ENCODE peak calls at places on chromosome 16, in five cellular contexts. One of them, this sample, is unnamed.

GRCh38 chr16:51763072-51763658 is 612.1 kb upstream of the SALL1 start:
- DNase-seq in transverse colon: no peak
- DNase-seq in body of pancreas: no peak
- DNase-seq in A549: no peak
- DNase-seq in heart left ventricle: no peak
- DNase-seq in this sample: no peak

GRCh38 chr16:82660078-82660645 is 33.4 kb downstream of the CDH13 start:
- DNase-seq in transverse colon: no peak
- DNase-seq in body of pancreas: no peak
- DNase-seq in A549: no peak
- DNase-seq in heart left ventricle: no peak
- DNase-seq in this sample: no peak

GRCh38 chr16:20369452-20370054 is 17.0 kb upstream of the UMOD start:
- DNase-seq in transverse colon: no peak
- DNase-seq in body of pancreas: no peak
- DNase-seq in A549: no peak
- DNase-seq in heart left ventricle: no peak
- DNase-seq in this sample: no peak

GRCh38 chr16:85296859-85297698 is 184.8 kb upstream of the CIBAR2 start:
- DNase-seq in transverse colon: peak; percentile 58
- DNase-seq in body of pancreas: peak; percentile 65
- DNase-seq in A549: peak; percentile 79
- DNase-seq in heart left ventricle: peak; percentile 47
- DNase-seq in this sample: no peak

GRCh38 chr16:50688083-50688482 is 5.3 kb upstream of the NOD2 start:
- DNase-seq in transverse colon: no peak
- DNase-seq in body of pancreas: no peak
- DNase-seq in A549: no peak
- DNase-seq in heart left ventricle: peak; percentile 14
- DNase-seq in this sample: no peak

GRCh38 chr16:29761882-29762281 is 16.1 kb upstream of the C16orf54 start:
- DNase-seq in transverse colon: no peak
- DNase-seq in body of pancreas: no peak
- DNase-seq in A549: no peak
- DNase-seq in heart left ventricle: no peak
- DNase-seq in this sample: no peak

GRCh38 chr16:69918241-69918640 is 32.9 kb upstream of the CLEC18A start:
- DNase-seq in transverse colon: no peak
- DNase-seq in body of pancreas: no peak
- DNase-seq in A549: no peak
- DNase-seq in heart left ventricle: no peak
- DNase-seq in this sample: no peak

GRCh38 chr16:52573365-52574104 is 26.6 kb upstream of the TOX3 start:
- DNase-seq in transverse colon: peak; percentile 63
- DNase-seq in body of pancreas: peak; percentile 54
- DNase-seq in A549: peak; percentile 41
- DNase-seq in heart left ventricle: no peak
- DNase-seq in this sample: no peak

GRCh38 chr16:49562228-49562627 is 188.6 kb downstream of the C16orf78 start:
- DNase-seq in transverse colon: no peak
- DNase-seq in body of pancreas: peak; percentile 14
- DNase-seq in A549: no peak
- DNase-seq in heart left ventricle: no peak
- DNase-seq in this sample: no peak

GRCh38 chr16:66651474-66651765 is 45.1 kb downstream of the CMTM4 start:
- DNase-seq in transverse colon: no peak
- DNase-seq in body of pancreas: no peak
- DNase-seq in A549: no peak
- DNase-seq in heart left ventricle: no peak
- DNase-seq in this sample: no peak

GRCh38 chr16:23296994-23297393 is 5.1 kb upstream of the SCNN1B start:
- DNase-seq in transverse colon: peak; percentile 46
- DNase-seq in body of pancreas: peak; percentile 41
- DNase-seq in A549: peak; percentile 43
- DNase-seq in heart left ventricle: no peak
- DNase-seq in this sample: no peak

GRCh38 chr16:81029930-81030604 is 5.6 kb upstream of the ATMIN start:
- DNase-seq in transverse colon: no peak
- DNase-seq in body of pancreas: no peak
- DNase-seq in A549: no peak
- DNase-seq in heart left ventricle: no peak
- DNase-seq in this sample: no peak

GRCh38 chr16:14007460-14007859 is 63.7 kb upstream of the MRTFB start:
- DNase-seq in transverse colon: no peak
- DNase-seq in body of pancreas: no peak
- DNase-seq in A549: no peak
- DNase-seq in heart left ventricle: no peak
- DNase-seq in this sample: no peak

GRCh38 chr16:87661561-87661960 is 59.3 kb downstream of the JPH3 start:
- DNase-seq in transverse colon: peak; percentile 18
- DNase-seq in body of pancreas: no peak
- DNase-seq in A549: peak; percentile 43
- DNase-seq in heart left ventricle: peak; percentile 48
- DNase-seq in this sample: no peak

GRCh38 chr16:3641801-3642396 is 12.6 kb upstream of the DNASE1 start:
- DNase-seq in transverse colon: no peak
- DNase-seq in body of pancreas: no peak
- DNase-seq in A549: no peak
- DNase-seq in heart left ventricle: no peak
- DNase-seq in this sample: no peak

GRCh38 chr16:86026136-86026905 is 127.4 kb downstream of the IRF8 start:
- DNase-seq in transverse colon: peak; percentile 34
- DNase-seq in body of pancreas: no peak
- DNase-seq in A549: no peak
- DNase-seq in heart left ventricle: no peak
- DNase-seq in this sample: no peak

GRCh38 chr16:53129281-53130192 is 74.7 kb downstream of the CHD9 start:
- DNase-seq in transverse colon: no peak
- DNase-seq in body of pancreas: peak; percentile 12
- DNase-seq in A549: no peak
- DNase-seq in heart left ventricle: no peak
- DNase-seq in this sample: no peak

GRCh38 chr16:50747206-50747956 is 5.5 kb downstream of the CYLD start:
- DNase-seq in transverse colon: no peak
- DNase-seq in body of pancreas: no peak
- DNase-seq in A549: no peak
- DNase-seq in heart left ventricle: no peak
- DNase-seq in this sample: no peak

GRCh38 chr16:28029387-28030002 is 34.0 kb downstream of the GSG1L start:
- DNase-seq in transverse colon: no peak
- DNase-seq in body of pancreas: no peak
- DNase-seq in A549: no peak
- DNase-seq in heart left ventricle: no peak
- DNase-seq in this sample: no peak

GRCh38 chr16:71840052-71840451 is 5.7 kb upstream of the ATXN1L start:
- DNase-seq in transverse colon: no peak
- DNase-seq in body of pancreas: peak; percentile 16
- DNase-seq in A549: no peak
- DNase-seq in heart left ventricle: no peak
- DNase-seq in this sample: no peak

GRCh38 chr16:67657751-67658518 is 2.1 kb downstream of the ACD start:
- DNase-seq in transverse colon: no peak
- DNase-seq in body of pancreas: no peak
- DNase-seq in A549: no peak
- DNase-seq in heart left ventricle: no peak
- DNase-seq in this sample: no peak

GRCh38 chr16:67660564-67661028 is at the start of gene PARD6A:
- DNase-seq in transverse colon: peak; percentile 95
- DNase-seq in body of pancreas: peak; percentile 92
- DNase-seq in A549: peak; percentile 99
- DNase-seq in heart left ventricle: peak; percentile 96
- DNase-seq in this sample: peak; percentile 63

GRCh38 chr16:67661101-67661661 is 421 bp downstream of the PARD6A start:
- DNase-seq in transverse colon: no peak
- DNase-seq in body of pancreas: peak; percentile 63
- DNase-seq in A549: peak; percentile 46
- DNase-seq in heart left ventricle: no peak
- DNase-seq in this sample: no peak

GRCh38 chr16:67658849-67659674 is 998 bp downstream of the ACD start:
- DNase-seq in transverse colon: no peak
- DNase-seq in body of pancreas: no peak
- DNase-seq in A549: no peak
- DNase-seq in heart left ventricle: no peak
- DNase-seq in this sample: no peak

GRCh38 chr16:67659675-67660563 is at the start of gene ACD:
- DNase-seq in transverse colon: peak; percentile 93
- DNase-seq in body of pancreas: peak; percentile 90
- DNase-seq in A549: peak; percentile 97
- DNase-seq in heart left ventricle: peak; percentile 91
- DNase-seq in this sample: peak; percentile 50
- TF ChIP-seq POLR2A in transverse colon: peak; percentile 77
- TF ChIP-seq POLR2A in body of pancreas: peak; percentile 82
- TF ChIP-seq POLR2A in A549: peak; percentile 75
- TF ChIP-seq POLR2A in heart left ventricle: peak; percentile 86
- TF ChIP-seq POLR2A in this sample: no peak

DNA sequence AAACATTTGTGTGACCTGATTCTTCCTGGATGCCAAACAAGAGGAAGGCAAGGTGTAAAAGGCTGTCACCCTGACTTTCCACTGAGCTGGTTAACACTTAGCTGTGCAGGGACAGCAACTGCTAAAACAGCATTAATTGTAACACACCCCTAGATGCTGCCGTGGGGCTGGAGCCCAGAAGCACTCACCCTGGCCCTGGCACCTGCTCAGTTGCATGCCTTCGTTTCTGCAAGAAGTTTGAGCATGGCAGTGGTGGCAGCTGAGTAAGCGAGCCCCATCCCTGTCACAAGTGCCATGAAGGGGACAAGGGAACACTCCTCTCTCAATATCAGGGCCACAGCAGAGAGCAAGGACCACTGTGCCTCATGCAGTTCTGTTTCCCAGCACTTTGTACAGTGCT is 330.2 kb downstream of the TMEM114 start:
- DNase-seq in transverse colon: no peak
- DNase-seq in body of pancreas: no peak
- DNase-seq in A549: no peak
- DNase-seq in heart left ventricle: no peak
- DNase-seq in this sample: no peak
- H3K4me1 ChIP-seq in transverse colon: no peaks in the 10 kb centered on the region
- H3K4me1 ChIP-seq in body of pancreas: no peaks in the 10 kb centered on the region
- H3K4me1 ChIP-seq in A549: no peaks in the 10 kb centered on the region
- H3K4me1 ChIP-seq in heart left ventricle: no peaks in the 10 kb centered on the region
- H3K4me1 ChIP-seq in this sample: no peaks in the 10 kb centered on the region

GRCh38 chr16:65070831-65071230 is 51.0 kb downstream of the CDH11 start:
- DNase-seq in transverse colon: peak; percentile 52
- DNase-seq in body of pancreas: peak; percentile 51
- DNase-seq in A549: peak; percentile 49
- DNase-seq in heart left ventricle: peak; percentile 73
- DNase-seq in this sample: no peak

GRCh38 chr16:65066646-65067045 is 55.2 kb downstream of the CDH11 start:
- DNase-seq in transverse colon: no peak
- DNase-seq in body of pancreas: no peak
- DNase-seq in A549: no peak
- DNase-seq in heart left ventricle: no peak
- DNase-seq in this sample: no peak

GRCh38 chr16:65069766-65070165 is 52.1 kb downstream of the CDH11 start:
- DNase-seq in transverse colon: no peak
- DNase-seq in body of pancreas: no peak
- DNase-seq in A549: no peak
- DNase-seq in heart left ventricle: no peak
- DNase-seq in this sample: no peak

GRCh38 chr16:65068151-65068740 is 53.6 kb downstream of the CDH11 start:
- DNase-seq in transverse colon: no peak
- DNase-seq in body of pancreas: no peak
- DNase-seq in A549: no peak
- DNase-seq in heart left ventricle: no peak
- DNase-seq in this sample: no peak

DNA sequence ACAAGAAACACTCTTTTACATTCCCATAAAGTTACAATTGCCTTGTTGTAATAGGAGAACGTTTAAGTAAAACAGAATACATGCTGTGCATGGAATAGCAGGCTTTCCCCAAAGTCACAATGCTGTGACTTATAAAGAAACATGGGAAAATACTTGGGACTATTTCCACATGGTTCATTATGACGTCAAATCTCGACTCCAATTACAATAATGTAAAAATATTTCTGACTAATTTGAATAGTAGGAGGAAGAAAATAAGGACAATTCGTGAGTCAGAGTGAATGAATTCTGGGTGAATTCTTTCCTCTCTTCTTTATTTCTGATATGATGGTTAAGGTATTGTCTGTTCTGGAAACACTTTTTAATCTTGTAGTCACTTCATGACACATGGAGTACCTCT is 52.8 kb downstream of the CDH11 start:
- DNase-seq in transverse colon: no peak
- DNase-seq in body of pancreas: no peak
- DNase-seq in A549: no peak
- DNase-seq in heart left ventricle: no peak
- DNase-seq in this sample: no peak
- H3K27ac ChIP-seq in transverse colon: no peak overlapping the region
- H3K27ac ChIP-seq in body of pancreas: no peak overlapping the region
- H3K27ac ChIP-seq in A549: no peak overlapping the region
- H3K27ac ChIP-seq in heart left ventricle: no peak overlapping the region
- H3K27ac ChIP-seq in this sample: no peak overlapping the region

GRCh38 chr16:89691986-89692569 is 5.6 kb downstream of the CDK10 start:
- DNase-seq in transverse colon: no peak
- DNase-seq in body of pancreas: no peak
- DNase-seq in A549: no peak
- DNase-seq in heart left ventricle: no peak
- DNase-seq in this sample: no peak

GRCh38 chr16:89695086-89695874 is 6.2 kb downstream of the SPATA2L start:
- DNase-seq in transverse colon: no peak
- DNase-seq in body of pancreas: no peak
- DNase-seq in A549: no peak
- DNase-seq in heart left ventricle: no peak
- DNase-seq in this sample: no peak

GRCh38 chr16:89693289-89693731 is 6.8 kb downstream of the CDK10 start:
- DNase-seq in transverse colon: no peak
- DNase-seq in body of pancreas: no peak
- DNase-seq in A549: no peak
- DNase-seq in heart left ventricle: no peak
- DNase-seq in this sample: no peak

GRCh38 chr16:89695875-89696597 is 5.5 kb downstream of the SPATA2L start:
- DNase-seq in transverse colon: no peak
- DNase-seq in body of pancreas: no peak
- DNase-seq in A549: no peak
- DNase-seq in heart left ventricle: no peak
- DNase-seq in this sample: no peak

DNA sequence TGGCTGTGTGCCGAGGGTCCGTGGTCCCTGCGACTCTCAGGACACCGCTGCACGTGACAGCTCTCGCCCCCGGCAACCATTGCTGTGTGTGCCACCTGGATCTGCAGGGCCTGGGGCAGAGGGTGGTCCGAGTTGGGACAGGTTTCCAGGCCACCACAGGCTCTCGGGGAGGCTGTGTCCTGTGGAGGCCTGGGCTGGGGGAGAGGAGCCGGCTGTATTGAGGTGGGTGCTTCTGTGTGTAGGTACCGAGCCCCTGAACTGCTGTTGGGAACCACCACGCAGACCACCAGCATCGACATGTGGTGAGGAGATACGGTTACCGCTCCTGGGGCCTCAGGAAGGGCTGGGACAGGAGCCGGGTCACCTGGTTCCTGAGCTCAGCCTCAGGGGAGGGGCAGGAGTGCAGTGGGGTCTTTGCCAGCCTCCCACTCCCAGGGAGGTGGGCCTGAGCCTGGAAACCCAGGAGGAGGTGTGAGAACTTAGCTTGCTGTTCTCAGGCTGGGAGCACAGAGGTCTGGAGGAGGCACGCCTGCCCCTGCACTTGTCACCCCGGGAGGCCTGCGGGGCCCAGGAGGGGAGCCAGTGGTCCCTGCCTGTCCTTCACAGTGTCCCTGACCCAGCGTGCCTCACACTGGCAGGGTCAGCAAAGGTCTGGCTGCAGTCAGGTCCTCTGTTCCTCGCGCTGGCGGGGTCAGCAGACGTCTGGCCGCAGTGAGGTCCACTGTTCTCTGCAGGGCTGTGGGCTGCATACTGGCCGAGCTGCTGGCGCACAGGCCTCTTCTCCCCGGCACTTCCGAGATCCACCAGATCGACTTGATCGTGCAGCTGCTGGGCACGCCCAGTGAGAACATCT is 7.3 kb downstream of the SPATA2L start:
- DNase-seq in transverse colon: no peak
- DNase-seq in body of pancreas: no peak
- DNase-seq in A549: no peak
- DNase-seq in heart left ventricle: no peak
- DNase-seq in this sample: no peak
- TF ChIP-seq POLR2A in transverse colon: no peak
- TF ChIP-seq POLR2A in body of pancreas: no peak
- TF ChIP-seq POLR2A in A549: no peak
- TF ChIP-seq POLR2A in heart left ventricle: no peak
- TF ChIP-seq POLR2A in this sample: no peak

This sample was measured in esophagus squamous epithelium.